ENCODE peak calls at places on chromosomes 4 and X, in four cellular contexts. One of them, this sample, is unnamed.

GRCh38 chr4:140061194-140061593 is 92.8 kb downstream of the MAML3 start:
- DNase-seq in BJ: no peak
- DNase-seq in fibroblast of the aortic adventitia: no peak
- DNase-seq in left lung: no peak
- DNase-seq in this sample: no peak

GRCh38 chr4:5051210-5051691 is at the start of gene STK32B:
- DNase-seq in BJ: no peak
- DNase-seq in fibroblast of the aortic adventitia: peak; percentile 64
- DNase-seq in left lung: peak; percentile 88
- DNase-seq in this sample: peak; percentile 56

GRCh38 chr4:7160439-7160838 is 31.9 kb upstream of the SORCS2 start:
- DNase-seq in BJ: no peak
- DNase-seq in fibroblast of the aortic adventitia: no peak
- DNase-seq in left lung: no peak
- DNase-seq in this sample: no peak

GRCh38 chr4:7398788-7399432 is 35.8 kb downstream of the PSAPL1 start:
- DNase-seq in BJ: no peak
- DNase-seq in fibroblast of the aortic adventitia: no peak
- DNase-seq in left lung: no peak
- DNase-seq in this sample: no peak

GRCh38 chr4:185219551-185220344 is 10.3 kb downstream of the SNX25 start:
- DNase-seq in BJ: peak; percentile 78
- DNase-seq in fibroblast of the aortic adventitia: peak; percentile 78
- DNase-seq in left lung: no peak
- DNase-seq in this sample: peak; percentile 70

GRCh38 chrX:97057349-97057909 is 173.7 kb downstream of the RPA4 start:
- DNase-seq in BJ: no peak
- DNase-seq in fibroblast of the aortic adventitia: no peak
- DNase-seq in left lung: no peak
- DNase-seq in this sample: no peak

GRCh38 chr4:119517361-119518229 is 111.0 kb downstream of the PDE5A start:
- DNase-seq in BJ: peak; percentile 80
- DNase-seq in fibroblast of the aortic adventitia: peak; percentile 89
- DNase-seq in left lung: no peak
- DNase-seq in this sample: peak; percentile 74

GRCh38 chr4:139844057-139844456 is 178.4 kb downstream of the MGST2 start:
- DNase-seq in BJ: no peak
- DNase-seq in fibroblast of the aortic adventitia: peak; percentile 7
- DNase-seq in left lung: no peak
- DNase-seq in this sample: peak; percentile 51

GRCh38 chrX:72526534-72527508 is 45.8 kb downstream of the HDAC8 start:
- DNase-seq in BJ: no peak
- DNase-seq in fibroblast of the aortic adventitia: peak; percentile 45
- DNase-seq in left lung: no peak
- DNase-seq in this sample: no peak

GRCh38 chr4:14269824-14270223 is 642.3 kb upstream of the BOD1L1 start:
- DNase-seq in BJ: no peak
- DNase-seq in fibroblast of the aortic adventitia: no peak
- DNase-seq in left lung: no peak
- DNase-seq in this sample: no peak

GRCh38 chr4:92501456-92501855 is 197.7 kb downstream of the GRID2 start:
- DNase-seq in BJ: no peak
- DNase-seq in fibroblast of the aortic adventitia: no peak
- DNase-seq in left lung: no peak
- DNase-seq in this sample: no peak

GRCh38 chrX:30910124-30910860 is 21.2 kb upstream of the TAB3 start:
- DNase-seq in BJ: no peak
- DNase-seq in fibroblast of the aortic adventitia: peak; percentile 10
- DNase-seq in left lung: no peak
- DNase-seq in this sample: peak; percentile 1

GRCh38 chr4:168637872-168638756 is 141.3 kb downstream of the PALLD start:
- DNase-seq in BJ: peak; percentile 62
- DNase-seq in fibroblast of the aortic adventitia: peak; percentile 89
- DNase-seq in left lung: no peak
- DNase-seq in this sample: no peak

GRCh38 chr4:87853108-87853507 is 20.3 kb downstream of the MEPE start:
- DNase-seq in BJ: peak; percentile 15
- DNase-seq in fibroblast of the aortic adventitia: peak; percentile 80
- DNase-seq in left lung: no peak
- DNase-seq in this sample: peak; percentile 61

GRCh38 chr4:4327652-4328121 is 37.6 kb downstream of the ZBTB49 start:
- DNase-seq in BJ: no peak
- DNase-seq in fibroblast of the aortic adventitia: no peak
- DNase-seq in left lung: no peak
- DNase-seq in this sample: peak; percentile 12

GRCh38 chr4:140298001-140298400 is 75.4 kb upstream of the SCOC start:
- DNase-seq in BJ: no peak
- DNase-seq in fibroblast of the aortic adventitia: no peak
- DNase-seq in left lung: no peak
- DNase-seq in this sample: no peak

GRCh38 chrX:48071064-48071985 is at the start of gene ZNF630:
- DNase-seq in BJ: peak; percentile 9
- DNase-seq in fibroblast of the aortic adventitia: peak; percentile 6
- DNase-seq in left lung: peak; percentile 88
- DNase-seq in this sample: peak; percentile 5

GRCh38 chr4:124711469-124712416 is 789 bp downstream of the ANKRD50 start:
- DNase-seq in BJ: peak; percentile 11
- DNase-seq in fibroblast of the aortic adventitia: peak; percentile 76
- DNase-seq in left lung: no peak
- DNase-seq in this sample: peak; percentile 56

GRCh38 chrX:46715997-46716396 is 42.9 kb downstream of the SLC9A7 start:
- DNase-seq in BJ: no peak
- DNase-seq in fibroblast of the aortic adventitia: no peak
- DNase-seq in left lung: no peak
- DNase-seq in this sample: no peak

GRCh38 chr4:23775694-23776093 is 114.2 kb downstream of the PPARGC1A start:
- DNase-seq in BJ: no peak
- DNase-seq in fibroblast of the aortic adventitia: no peak
- DNase-seq in left lung: no peak
- DNase-seq in this sample: no peak

GRCh38 chr4:183716302-183716701 is 57.2 kb downstream of the TRAPPC11 start:
- DNase-seq in BJ: no peak
- DNase-seq in fibroblast of the aortic adventitia: no peak
- DNase-seq in left lung: no peak
- DNase-seq in this sample: no peak

GRCh38 chr4:176187610-176188009 is 7.8 kb downstream of the SPATA4 start:
- DNase-seq in BJ: no peak
- DNase-seq in fibroblast of the aortic adventitia: peak; percentile 2
- DNase-seq in left lung: no peak
- DNase-seq in this sample: no peak

GRCh38 chrX:130174051-130174704 is 2.4 kb downstream of the RAB33A start:
- DNase-seq in BJ: peak; percentile 70
- DNase-seq in fibroblast of the aortic adventitia: peak; percentile 91
- DNase-seq in left lung: no peak
- DNase-seq in this sample: peak; percentile 51

GRCh38 chr4:142846729-142847606 is 867 bp upstream of the INPP4B start:
- DNase-seq in BJ: no peak
- DNase-seq in fibroblast of the aortic adventitia: peak; percentile 30
- DNase-seq in left lung: peak; percentile 79
- DNase-seq in this sample: peak; percentile 57

GRCh38 chr4:52051213-52051614 is at the start of gene SPATA18:
- DNase-seq in BJ: no peak
- DNase-seq in fibroblast of the aortic adventitia: no peak
- DNase-seq in left lung: peak; percentile 73
- DNase-seq in this sample: peak; percentile 26

GRCh38 chr4:19329631-19330030 is 922.1 kb upstream of the SLIT2 start:
- DNase-seq in BJ: no peak
- DNase-seq in fibroblast of the aortic adventitia: peak; percentile 52
- DNase-seq in left lung: no peak
- DNase-seq in this sample: peak; percentile 45

GRCh38 chrX:66919280-66919832 is 280.5 kb upstream of the EDA2R start:
- DNase-seq in BJ: no peak
- DNase-seq in fibroblast of the aortic adventitia: no peak
- DNase-seq in left lung: no peak
- DNase-seq in this sample: no peak

GRCh38 chr4:141389649-141390048 is 169.0 kb downstream of the ZNF330 start:
- DNase-seq in BJ: no peak
- DNase-seq in fibroblast of the aortic adventitia: peak; percentile 65
- DNase-seq in left lung: no peak
- DNase-seq in this sample: peak; percentile 9

GRCh38 chr4:17206829-17207773 is 304.8 kb downstream of the QDPR start:
- DNase-seq in BJ: no peak
- DNase-seq in fibroblast of the aortic adventitia: peak; percentile 50
- DNase-seq in left lung: no peak
- DNase-seq in this sample: no peak

GRCh38 chr4:101682946-101683345 is 107.6 kb upstream of the BANK1 start:
- DNase-seq in BJ: no peak
- DNase-seq in fibroblast of the aortic adventitia: no peak
- DNase-seq in left lung: no peak
- DNase-seq in this sample: no peak

DNA sequence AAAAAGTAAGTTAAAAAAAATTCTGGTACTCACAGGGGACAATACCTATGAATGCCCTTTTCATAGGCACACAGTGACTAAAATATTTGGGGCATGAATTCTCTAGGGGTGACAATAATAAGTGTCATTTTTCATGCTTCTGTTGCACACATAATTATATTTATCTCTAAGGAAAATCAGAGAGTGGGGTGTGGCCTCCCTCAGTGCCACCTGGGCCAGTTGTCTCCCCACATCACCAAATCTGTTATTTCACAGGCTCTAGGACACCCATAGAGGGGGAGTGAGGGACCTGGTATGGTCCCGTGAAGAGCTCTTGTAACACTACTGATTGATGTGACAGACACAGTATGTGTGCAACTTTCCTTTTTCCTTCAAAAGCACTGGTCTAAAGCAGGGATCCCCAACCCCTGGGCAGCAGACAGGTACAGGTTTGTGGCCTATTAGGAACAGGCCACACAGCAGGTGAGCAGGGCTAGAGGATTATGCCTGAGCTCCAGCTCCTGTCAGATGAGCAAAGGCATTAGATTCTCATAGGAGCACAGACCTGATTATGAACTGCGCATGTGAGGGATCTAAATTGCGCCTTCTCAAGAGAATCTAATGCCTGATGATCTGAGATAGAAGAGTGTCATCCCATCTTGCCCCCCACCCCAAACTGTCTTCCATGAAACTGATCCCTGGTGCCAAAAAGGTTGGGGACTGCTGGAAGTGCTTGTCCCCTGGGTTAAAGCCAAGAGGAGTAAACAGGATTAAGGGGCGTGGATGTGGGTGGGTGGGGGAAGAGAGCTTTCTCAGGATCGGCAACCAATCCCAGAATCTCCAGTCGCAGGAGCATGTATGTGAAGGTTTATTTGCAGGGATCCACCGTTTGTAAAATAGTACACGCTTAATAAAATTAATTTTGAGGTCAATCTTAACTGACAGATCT is 850 bp downstream of the SLC9B1 start:
- DNase-seq in BJ: no peak
- DNase-seq in fibroblast of the aortic adventitia: no peak
- DNase-seq in left lung: no peak
- DNase-seq in this sample: no peak
- H3K4me3 ChIP-seq in BJ: peak overlapping the region; percentile 49
- H3K4me3 ChIP-seq in fibroblast of the aortic adventitia: peak overlapping the region; percentile 65
- H3K4me3 ChIP-seq in left lung: peak overlapping the region; percentile 51
- H3K4me3 ChIP-seq in this sample: peak overlapping the region; percentile 58

GRCh38 chr4:26130173-26130572 is 190.6 kb upstream of the RBPJ start:
- DNase-seq in BJ: no peak
- DNase-seq in fibroblast of the aortic adventitia: no peak
- DNase-seq in left lung: no peak
- DNase-seq in this sample: no peak

GRCh38 chr4:26126135-26126718 is 194.6 kb upstream of the RBPJ start:
- DNase-seq in BJ: no peak
- DNase-seq in fibroblast of the aortic adventitia: no peak
- DNase-seq in left lung: no peak
- DNase-seq in this sample: no peak

GRCh38 chr4:26124753-26125236 is 196.0 kb upstream of the RBPJ start:
- DNase-seq in BJ: no peak
- DNase-seq in fibroblast of the aortic adventitia: no peak
- DNase-seq in left lung: no peak
- DNase-seq in this sample: peak; percentile 53

GRCh38 chr4:26127001-26127400 is 193.8 kb upstream of the RBPJ start:
- DNase-seq in BJ: no peak
- DNase-seq in fibroblast of the aortic adventitia: no peak
- DNase-seq in left lung: no peak
- DNase-seq in this sample: no peak

GRCh38 chr4:26127851-26128337 is 192.9 kb upstream of the RBPJ start:
- DNase-seq in BJ: no peak
- DNase-seq in fibroblast of the aortic adventitia: peak; percentile 27
- DNase-seq in left lung: no peak
- DNase-seq in this sample: peak; percentile 74
- TF ChIP-seq CTCF in BJ: no peak
- TF ChIP-seq CTCF in fibroblast of the aortic adventitia: no peak
- TF ChIP-seq CTCF in left lung: no peak
- TF ChIP-seq CTCF in this sample: no peak

DNA sequence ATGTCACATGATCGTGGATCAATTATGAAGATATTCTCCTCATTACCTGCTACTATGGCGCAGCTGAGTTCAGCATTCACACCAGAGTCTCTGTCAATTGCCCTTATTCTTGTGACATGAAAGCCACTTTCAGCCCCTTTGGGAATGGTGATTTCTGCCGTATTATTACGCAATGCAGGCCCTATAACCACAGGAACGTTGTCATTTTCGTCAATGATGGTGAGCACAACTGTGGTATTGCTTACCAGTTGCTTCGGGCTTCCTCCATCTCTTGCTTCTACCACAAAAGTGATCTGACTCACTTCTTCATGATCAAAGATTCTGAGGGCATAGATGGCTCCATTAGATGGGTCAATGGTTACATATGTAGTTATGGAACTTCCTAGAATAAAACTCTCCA is 2.1 kb downstream of the PCDH18 start:
- DNase-seq in BJ: no peak
- DNase-seq in fibroblast of the aortic adventitia: peak; percentile 65
- DNase-seq in left lung: no peak
- DNase-seq in this sample: peak; percentile 76
- H3K4me3 ChIP-seq in BJ: peak overlapping the region; percentile 57
- H3K4me3 ChIP-seq in fibroblast of the aortic adventitia: peak overlapping the region; percentile 98
- H3K4me3 ChIP-seq in left lung: peak overlapping the region; percentile 42
- H3K4me3 ChIP-seq in this sample: peak overlapping the region; percentile 73

GRCh38 chr4:109572154-109572553 is 12.1 kb downstream of the MCUB start:
- DNase-seq in BJ: no peak
- DNase-seq in fibroblast of the aortic adventitia: no peak
- DNase-seq in left lung: no peak
- DNase-seq in this sample: no peak

GRCh38 chr4:109576462-109576861 is 16.4 kb downstream of the MCUB start:
- DNase-seq in BJ: no peak
- DNase-seq in fibroblast of the aortic adventitia: peak; percentile 43
- DNase-seq in left lung: no peak
- DNase-seq in this sample: peak; percentile 7

GRCh38 chr4:109571494-109571893 is 11.4 kb downstream of the MCUB start:
- DNase-seq in BJ: no peak
- DNase-seq in fibroblast of the aortic adventitia: no peak
- DNase-seq in left lung: no peak
- DNase-seq in this sample: no peak

GRCh38 chr4:109574931-109575804 is 15.1 kb downstream of the MCUB start:
- DNase-seq in BJ: no peak
- DNase-seq in fibroblast of the aortic adventitia: no peak
- DNase-seq in left lung: no peak
- DNase-seq in this sample: no peak

GRCh38 chr4:109574443-109574850 is 14.4 kb downstream of the MCUB start:
- DNase-seq in BJ: no peak
- DNase-seq in fibroblast of the aortic adventitia: peak; percentile 49
- DNase-seq in left lung: peak; percentile 53
- DNase-seq in this sample: peak; percentile 14
- TF ChIP-seq CTCF in BJ: peak; percentile 9
- TF ChIP-seq CTCF in fibroblast of the aortic adventitia: peak; percentile 45
- TF ChIP-seq CTCF in left lung: no peak
- TF ChIP-seq CTCF in this sample: no peak

This sample was measured in foreskin fibroblast.